ENCODE peak calls at places on chromosomes 16 and 17, in eight cellular contexts. O, T, Q, P, M, I, J and X are unnamed samples.

GRCh38 chr17:39926588-39927100 is 757 bp downstream of the ORMDL3 start:
- DNase-seq in O (peak; percentile 73), T (no peak), Q (peak; percentile 73), P (peak; percentile 81), M (peak; percentile 21), I (no peak), J (peak; percentile 35), X (no peak)

GRCh38 chr16:55643161-55643970 is 12.4 kb upstream of the SLC6A2 start:
- DNase-seq in O (peak; percentile 22), T (peak; percentile 8), Q (no peak), P (no peak), M (no peak), I (no peak), J (no peak), X (no peak)

GRCh38 chr17:21495281-21495680 is 119.1 kb downstream of the KCNJ12 start:
- DNase-seq in O (no peak), T (no peak), Q (no peak), P (no peak), M (no peak), I (no peak), J (no peak), X (no peak)

GRCh38 chr17:47694018-47694817 is at the start of gene TBKBP1:
- DNase-seq in O (peak; percentile 66), T (no peak), Q (peak; percentile 33), P (peak; percentile 77), M (peak; percentile 51), I (peak; percentile 88), J (no peak), X (no peak)

GRCh38 chr17:67216544-67217320 is 28.3 kb downstream of the HELZ start:
- DNase-seq in O (no peak), T (no peak), Q (no peak), P (no peak), M (no peak), I (no peak), J (no peak), X (no peak)

GRCh38 chr16:10932959-10933710 is 9.1 kb downstream of the DEXI start:
- DNase-seq in O (no peak), T (no peak), Q (no peak), P (peak; percentile 38), M (no peak), I (peak; percentile 59), J (no peak), X (no peak)

GRCh38 chr17:55726440-55726839 is 3.8 kb upstream of the TMEM100 start:
- DNase-seq in O (peak; percentile 19), T (no peak), Q (no peak), P (no peak), M (peak; percentile 70), I (no peak), J (peak; percentile 85), X (peak; percentile 78)

GRCh38 chr16:69100046-69100765 is 5.2 kb upstream of the HAS3 start:
- DNase-seq in O (peak; percentile 23), T (no peak), Q (no peak), P (peak; percentile 66), M (no peak), I (no peak), J (peak; percentile 25), X (no peak)

GRCh38 chr16:47613251-47613650 is 152.1 kb downstream of the PHKB start:
- DNase-seq in O (no peak), T (no peak), Q (no peak), P (no peak), M (no peak), I (no peak), J (no peak), X (no peak)

GRCh38 chr16:55480228-55480655 is 1.2 kb downstream of the MMP2 start:
- DNase-seq in O (peak; percentile 57), T (no peak), Q (no peak), P (peak; percentile 87), M (peak; percentile 4), I (peak; percentile 94), J (no peak), X (no peak)

GRCh38 chr16:86512860-86513470 is 2.6 kb downstream of the FOXF1 start:
- DNase-seq in O (no peak), T (no peak), Q (no peak), P (no peak), M (no peak), I (peak; percentile 58), J (no peak), X (peak; percentile 52)

GRCh38 chr16:86513471-86514277 is 3.3 kb downstream of the FOXF1 start:
- DNase-seq in O (no peak), T (no peak), Q (no peak), P (no peak), M (no peak), I (no peak), J (no peak), X (no peak)

GRCh38 chr16:86510465-86511261 is at the start of gene FOXF1:
- DNase-seq in O (no peak), T (no peak), Q (no peak), P (no peak), M (no peak), I (no peak), J (no peak), X (no peak)

GRCh38 chr16:86511317-86512161 is 1.2 kb downstream of the FOXF1 start:
- DNase-seq in O (no peak), T (no peak), Q (no peak), P (no peak), M (no peak), I (no peak), J (no peak), X (peak; percentile 68)

DNA sequence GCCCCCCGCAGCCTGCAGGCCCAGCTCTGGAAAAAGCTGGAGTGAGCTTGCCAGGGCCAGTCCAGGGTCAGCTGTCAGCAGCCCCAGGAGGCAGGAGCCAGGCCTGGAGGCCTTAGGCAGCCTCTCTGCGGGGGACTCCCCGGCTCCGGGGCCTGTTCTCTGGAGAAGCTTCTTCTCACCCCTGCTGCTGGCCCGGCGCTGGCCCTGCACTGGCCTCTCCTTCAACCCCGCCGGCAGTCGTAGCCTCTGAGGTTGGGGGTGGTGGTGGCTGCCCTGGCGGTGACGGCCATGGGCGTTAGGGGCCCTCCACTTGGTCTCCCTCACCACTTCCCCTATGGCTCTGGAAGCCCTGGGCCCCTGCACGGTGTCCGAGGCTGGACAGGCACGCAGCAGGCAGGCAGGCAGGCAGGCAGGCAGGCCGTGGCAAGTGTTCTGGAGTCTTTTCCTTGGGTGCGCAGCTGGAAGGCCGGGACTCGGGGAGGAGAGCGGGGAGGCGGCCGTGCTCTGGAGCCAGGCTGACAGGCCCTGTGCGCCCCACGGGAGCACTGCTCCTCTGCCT is 2.1 kb downstream of the FOXF1 start:
- DNase-seq in O (no peak), T (no peak), Q (no peak), P (peak; percentile 63), M (no peak), I (no peak), J (no peak), X (peak; percentile 64)
- H3K27me3 ChIP-seq in O (peaks cover 16% of the 10 kb centered on the region), T (no peaks in the 10 kb centered on the region), Q (peaks cover 4% of the 10 kb centered on the region), P (peaks cover 75% of the 10 kb centered on the region), M (peaks cover 72% of the 10 kb centered on the region), I (no peaks in the 10 kb centered on the region), J (peaks cover 73% of the 10 kb centered on the region), X (peaks cover 99% of the 10 kb centered on the region)

DNA sequence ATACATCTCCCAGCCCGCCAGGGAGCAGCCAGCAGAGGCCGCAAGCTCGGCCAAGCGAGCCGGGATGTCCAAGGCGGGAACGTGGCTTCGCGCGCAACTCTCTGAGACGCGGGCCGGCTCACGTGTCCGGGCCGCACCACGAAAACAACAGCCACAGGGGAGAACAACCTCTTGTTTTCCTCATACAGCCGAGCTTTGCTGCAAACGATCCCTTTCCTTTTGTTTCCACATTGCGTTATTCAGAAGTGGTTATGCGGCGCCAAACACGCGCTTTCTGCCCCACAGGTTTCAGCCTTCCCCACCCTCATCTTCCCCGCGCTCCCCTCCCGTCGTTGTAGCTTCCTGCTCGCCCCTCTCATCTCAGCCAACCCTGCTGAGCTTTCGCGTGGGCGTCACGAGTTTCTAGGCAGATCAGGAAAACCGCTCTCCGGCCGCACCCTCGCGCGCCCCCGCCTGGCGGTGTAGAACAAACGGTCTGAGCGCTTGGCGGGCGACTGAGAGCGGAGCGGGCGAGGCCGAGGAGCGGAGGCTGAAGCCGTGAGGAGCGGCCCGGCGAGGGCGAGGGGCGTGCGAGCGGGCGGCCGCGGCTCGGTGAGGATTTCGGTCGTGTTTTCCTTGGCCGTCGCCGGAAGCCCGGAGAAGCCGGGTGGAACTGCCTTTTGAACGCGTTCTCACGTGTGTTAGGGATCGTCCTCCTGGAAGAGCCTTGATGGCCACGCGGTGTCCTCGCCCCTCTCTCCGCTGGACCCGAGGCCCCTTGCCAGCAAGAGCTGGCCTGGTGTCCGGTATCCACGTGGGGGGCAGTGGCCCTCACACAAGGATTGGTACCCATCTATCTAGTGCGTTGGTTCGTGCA is 6.6 kb upstream of the SMARCD2 start:
- DNase-seq in O (peak; percentile 92), T (peak; percentile 99), Q (peak; percentile 94), P (peak; percentile 96), M (peak; percentile 95), I (peak; percentile 98), J (peak; percentile 72), X (peak; percentile 90)
- H3K27me3 ChIP-seq in O (no peaks in the 10 kb centered on the region), T (no peaks in the 10 kb centered on the region), Q (no peaks in the 10 kb centered on the region), P (no peaks in the 10 kb centered on the region), M (no peaks in the 10 kb centered on the region), I (no peaks in the 10 kb centered on the region), J (no peaks in the 10 kb centered on the region), X (no peaks in the 10 kb centered on the region)

DNA sequence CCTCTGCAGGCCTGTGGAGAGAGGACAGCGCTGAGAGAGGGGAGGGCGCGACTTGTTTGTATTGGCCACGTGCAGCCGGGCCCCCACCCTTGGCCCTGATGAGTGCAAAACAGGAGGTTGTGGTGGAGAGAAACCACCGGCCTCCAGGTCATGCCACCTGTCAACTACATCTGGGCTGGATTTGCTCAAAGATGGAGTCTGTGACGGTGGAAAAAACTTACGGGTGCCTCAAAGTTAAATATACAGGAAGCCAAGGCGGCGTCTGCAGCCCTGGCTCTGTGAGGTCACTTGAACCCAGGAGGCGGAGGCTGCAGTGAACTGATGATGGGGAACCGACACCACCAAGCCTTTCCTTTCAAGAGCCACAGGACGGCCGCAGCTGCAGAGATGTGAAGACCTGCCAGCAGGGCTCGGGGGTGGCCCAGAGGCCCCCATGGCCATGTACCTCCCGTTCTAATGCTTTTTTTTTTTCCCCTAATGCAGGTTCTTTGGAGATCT is 15.6 kb downstream of the C16orf74 start:
- DNase-seq in O (no peak), T (no peak), Q (peak; percentile 71), P (no peak), M (no peak), I (peak; percentile 57), J (no peak), X (peak; percentile 37)
- H3K27me3 ChIP-seq in O (no peaks in the 10 kb centered on the region), T (no peaks in the 10 kb centered on the region), Q (no peaks in the 10 kb centered on the region), P (no peaks in the 10 kb centered on the region), M (no peaks in the 10 kb centered on the region), I (no peaks in the 10 kb centered on the region), J (no peaks in the 10 kb centered on the region), X (no peaks in the 10 kb centered on the region)

GRCh38 chr16:1859650-1860049 is 12.3 kb downstream of the MEIOB start:
- DNase-seq in O (no peak), T (no peak), Q (no peak), P (peak; percentile 67), M (no peak), I (no peak), J (no peak), X (no peak)
- H3K27me3 ChIP-seq in O (no peaks in the 10 kb centered on the region), T (no peaks in the 10 kb centered on the region), Q (no peaks in the 10 kb centered on the region), P (peaks cover 40% of the 10 kb centered on the region), M (no peaks in the 10 kb centered on the region), I (no peaks in the 10 kb centered on the region), J (peaks cover 17% of the 10 kb centered on the region), X (peaks cover 22% of the 10 kb centered on the region)

DNA sequence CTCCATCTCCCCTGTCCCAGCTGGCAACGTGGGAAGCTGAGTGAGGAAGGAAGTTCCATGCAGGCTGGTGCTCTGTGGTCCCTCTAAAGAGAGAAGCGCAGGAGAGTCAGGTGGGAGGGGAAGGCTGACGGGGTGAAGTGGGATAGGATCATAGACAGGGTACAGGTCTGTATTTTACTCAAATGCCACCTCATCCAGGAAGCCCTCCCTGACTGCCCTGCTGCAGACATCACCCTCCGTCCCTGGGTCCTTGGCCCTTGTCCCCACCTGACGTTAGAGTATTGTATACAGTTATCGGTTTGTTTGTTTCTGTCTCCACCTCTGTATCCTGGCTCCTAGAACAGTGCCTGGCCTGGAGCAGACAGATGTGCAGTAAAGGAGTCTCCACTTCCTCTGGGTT is 11.7 kb downstream of the CANT1 start:
- DNase-seq in O (no peak), T (no peak), Q (no peak), P (no peak), M (no peak), I (peak; percentile 61), J (no peak), X (no peak)
- H3K27me3 ChIP-seq in O (no peaks in the 10 kb centered on the region), T (no peaks in the 10 kb centered on the region), Q (no peaks in the 10 kb centered on the region), P (no peaks in the 10 kb centered on the region), M (no peaks in the 10 kb centered on the region), I (no peaks in the 10 kb centered on the region), J (no peaks in the 10 kb centered on the region), X (no peaks in the 10 kb centered on the region)